ENCODE peak calls at places on chromosomes 5 and 9, in four cellular contexts. O, M, I and P are unnamed samples.

GRCh38 chr5:114192108-114192507 is 169.8 kb upstream of the KCNN2 start:
- DNase-seq in O (no peak), I (no peak), M (no peak), P (no peak)

GRCh38 chr5:9188131-9188530 is 357.7 kb downstream of the SEMA5A start:
- DNase-seq in M (no peak), I (no peak), O (no peak), P (no peak)

GRCh38 chr5:74127377-74128338 is 501.7 kb downstream of the ARHGEF28 start:
- DNase-seq in M (peak), I (no peak), O (no peak), P (no peak)

GRCh38 chr5:33468811-33469435 is 28.2 kb downstream of the TARS1 start:
- DNase-seq in O (no peak), M (no peak), I (no peak), P (no peak)

GRCh38 chr5:57681942-57682341 is 199.3 kb upstream of the ACTBL2 start:
- DNase-seq in M (no peak), O (no peak), I (no peak), P (no peak)

GRCh38 chr9:79945495-79945894 is 373.7 kb downstream of the TLE4 start:
- DNase-seq in I (no peak), M (no peak), O (no peak), P (no peak)

GRCh38 chr5:157487358-157487757 is 27.3 kb downstream of the NIPAL4 start:
- DNase-seq in I (no peak), O (no peak), M (no peak), P (no peak)

GRCh38 chr9:1916676-1917075 is 98.5 kb upstream of the SMARCA2 start:
- DNase-seq in I (no peak), M (no peak), O (no peak), P (no peak)

GRCh38 chr5:9621379-9621903 is 8.7 kb downstream of the TAS2R1 start:
- DNase-seq in I (no peak), M (no peak), O (no peak), P (no peak)

GRCh38 chr5:33167541-33167940 is 273.2 kb upstream of the TARS1 start:
- DNase-seq in I (no peak), O (no peak), M (no peak), P (no peak)

GRCh38 chr9:73090214-73090613 is 61.5 kb upstream of the ANXA1 start:
- DNase-seq in I (no peak), M (no peak), O (no peak), P (no peak)

GRCh38 chr9:120532475-120532874 is 47.5 kb downstream of the CDK5RAP2 start:
- DNase-seq in I (no peak), M (no peak), O (no peak), P (no peak)

GRCh38 chr5:172658869-172659513 is 17.9 kb downstream of the NEURL1B start:
- DNase-seq in I (no peak), O (no peak), M (no peak), P (no peak)

GRCh38 chr9:97889941-97890557 is 32.3 kb downstream of the TRMO start:
- DNase-seq in O (peak), I (peak), M (no peak), P (peak)

GRCh38 chr5:173866249-173867172 is 21.6 kb upstream of the CPEB4 start:
- DNase-seq in M (no peak), I (peak), O (no peak), P (no peak)

GRCh38 chr5:32583582-32584232 is 1.6 kb upstream of the SUB1 start:
- DNase-seq in I (no peak), O (peak), M (no peak), P (no peak)

GRCh38 chr5:31007672-31008071 is 185.8 kb upstream of the CDH6 start:
- DNase-seq in O (peak), I (no peak), M (no peak), P (no peak)

GRCh38 chr5:39755986-39756385 is 331.2 kb upstream of the DAB2 start:
- DNase-seq in M (no peak), I (peak), O (no peak), P (no peak)

GRCh38 chr9:34384368-34385165 is 7.9 kb upstream of the MYORG start:
- DNase-seq in I (no peak), M (peak), O (no peak), P (no peak)

GRCh38 chr9:37669232-37669631 is 18.5 kb downstream of the FRMPD1 start:
- DNase-seq in O (peak), M (no peak), I (no peak), P (no peak)

GRCh38 chr9:69198526-69199250 is 24.6 kb downstream of the TJP2 start:
- DNase-seq in I (no peak), M (no peak), O (no peak), P (no peak)

GRCh38 chr5:55570026-55570425 is 35.3 kb upstream of the PLPP1 start:
- DNase-seq in O (no peak), M (no peak), I (no peak), P (no peak)

GRCh38 chr9:112867275-112867991 is 23.2 kb downstream of the SLC46A2 start:
- DNase-seq in M (peak), I (peak), O (peak), P (no peak)

GRCh38 chr5:37668524-37669047 is 171.3 kb downstream of the GDNF start:
- DNase-seq in M (peak), O (no peak), I (peak), P (peak)

GRCh38 chr9:12693141-12693540 is at the start of gene TYRP1:
- DNase-seq in O (no peak), I (no peak), M (no peak), P (no peak)

GRCh38 chr5:176881021-176881749 is 18.0 kb downstream of the HK3 start:
- DNase-seq in M (no peak), I (no peak), O (no peak), P (no peak)

GRCh38 chr9:128027166-128027539 is 40.0 kb downstream of the NAIF1 start:
- DNase-seq in I (no peak), O (no peak), M (no peak), P (no peak)

GRCh38 chr5:93164690-93165089 is 416.3 kb downstream of the NR2F1-AS1 start:
- DNase-seq in O (no peak), M (no peak), I (no peak), P (no peak)

GRCh38 chr9:100911273-100911672 is 117.3 kb upstream of the PLPPR1 start:
- DNase-seq in I (no peak), M (no peak), O (no peak), P (no peak)

GRCh38 chr9:77901771-77902170 is 129.8 kb downstream of the GNAQ start:
- DNase-seq in I (no peak), O (no peak), M (no peak), P (no peak)

GRCh38 chr9:110932883-110933282 is 105.4 kb downstream of the LPAR1 start:
- DNase-seq in M (no peak), O (no peak), I (no peak), P (no peak)

GRCh38 chr5:76439201-76439600 is 36.1 kb downstream of the IQGAP2 start:
- DNase-seq in I (no peak), O (no peak), M (no peak), P (no peak)

GRCh38 chr9:127905788-127906191 is 6.4 kb upstream of the ST6GALNAC6 start:
- DNase-seq in O (no peak), M (no peak), I (no peak), P (no peak)

GRCh38 chr9:2158111-2158610 is 143.0 kb downstream of the SMARCA2 start:
- DNase-seq in I (no peak), M (no peak), O (peak), P (peak)

GRCh38 chr5:116661419-116661818 is 86.8 kb upstream of the SEMA6A start:
- DNase-seq in O (no peak), M (no peak), I (no peak), P (no peak)

GRCh38 chr5:172744106-172745104 is 26.6 kb downstream of the DUSP1 start:
- DNase-seq in O (no peak), I (no peak), M (no peak), P (no peak)

GRCh38 chr5:124060413-124061095 is 548.6 kb downstream of the CSNK1G3 start:
- DNase-seq in M (no peak), O (no peak), I (no peak), P (no peak)

GRCh38 chr9:130023147-130023787 is 19.7 kb downstream of the FNBP1 start:
- DNase-seq in I (no peak), M (no peak), O (no peak), P (no peak)

GRCh38 chr9:130022566-130023146 is 20.3 kb downstream of the FNBP1 start:
- DNase-seq in M (no peak), O (no peak), I (no peak), P (no peak)

GRCh38 chr9:130026583-130027427 is 16.2 kb downstream of the FNBP1 start:
- DNase-seq in O (no peak), I (no peak), M (no peak), P (no peak)

GRCh38 chr9:130024597-130024994 is 18.4 kb downstream of the FNBP1 start:
- DNase-seq in M (peak), I (no peak), O (no peak), P (no peak)

GRCh38 chr9:130023994-130024596 is 18.9 kb downstream of the FNBP1 start:
- DNase-seq in I (no peak), O (no peak), M (no peak), P (no peak)
- TF ChIP-seq ELF4 in I (no peak), O (no peak), M (no peak), P (no peak)

GRCh38 chr9:96495341-96495740 is 45.4 kb downstream of the HABP4 start:
- DNase-seq in I (no peak), O (no peak), M (no peak), P (no peak)

GRCh38 chr9:96494215-96494800 is 44.3 kb downstream of the HABP4 start:
- DNase-seq in O (no peak), M (no peak), I (no peak), P (no peak)

GRCh38 chr9:96497117-96497399 is 47.1 kb downstream of the HABP4 start:
- DNase-seq in O (no peak), I (no peak), M (no peak), P (no peak)

GRCh38 chr9:96498796-96499195 is 48.8 kb downstream of the HABP4 start:
- DNase-seq in I (no peak), O (no peak), M (no peak), P (no peak)

GRCh38 chr9:96496368-96497116 is 46.6 kb downstream of the HABP4 start:
- DNase-seq in O (no peak), I (no peak), M (no peak), P (no peak)
- TF ChIP-seq ELF4 in O (no peak), I (no peak), M (no peak), P (no peak)

DNA sequence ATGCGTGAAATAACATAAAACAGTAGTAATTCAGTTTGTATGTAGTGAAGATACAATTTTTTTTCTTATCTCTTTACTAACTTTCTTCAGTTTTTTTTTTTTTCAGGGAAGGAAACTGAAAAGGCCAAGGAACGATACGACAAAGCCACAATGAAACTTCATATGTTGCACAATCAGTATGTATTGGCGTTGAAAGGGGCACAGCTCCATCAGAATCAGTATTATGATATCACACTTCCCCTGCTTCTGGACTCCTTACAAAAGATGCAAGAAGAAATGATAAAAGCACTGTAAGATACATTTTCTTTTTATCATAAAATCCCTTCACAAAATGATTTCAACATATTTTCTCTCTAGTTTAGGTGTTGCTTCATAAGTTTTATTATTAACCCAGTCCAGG is 120.0 kb downstream of the FER start:
- DNase-seq in I (no peak), O (no peak), M (no peak), P (no peak)
- TF ChIP-seq ELF4 in I (no peak), O (no peak), M (no peak), P (no peak)

DNA sequence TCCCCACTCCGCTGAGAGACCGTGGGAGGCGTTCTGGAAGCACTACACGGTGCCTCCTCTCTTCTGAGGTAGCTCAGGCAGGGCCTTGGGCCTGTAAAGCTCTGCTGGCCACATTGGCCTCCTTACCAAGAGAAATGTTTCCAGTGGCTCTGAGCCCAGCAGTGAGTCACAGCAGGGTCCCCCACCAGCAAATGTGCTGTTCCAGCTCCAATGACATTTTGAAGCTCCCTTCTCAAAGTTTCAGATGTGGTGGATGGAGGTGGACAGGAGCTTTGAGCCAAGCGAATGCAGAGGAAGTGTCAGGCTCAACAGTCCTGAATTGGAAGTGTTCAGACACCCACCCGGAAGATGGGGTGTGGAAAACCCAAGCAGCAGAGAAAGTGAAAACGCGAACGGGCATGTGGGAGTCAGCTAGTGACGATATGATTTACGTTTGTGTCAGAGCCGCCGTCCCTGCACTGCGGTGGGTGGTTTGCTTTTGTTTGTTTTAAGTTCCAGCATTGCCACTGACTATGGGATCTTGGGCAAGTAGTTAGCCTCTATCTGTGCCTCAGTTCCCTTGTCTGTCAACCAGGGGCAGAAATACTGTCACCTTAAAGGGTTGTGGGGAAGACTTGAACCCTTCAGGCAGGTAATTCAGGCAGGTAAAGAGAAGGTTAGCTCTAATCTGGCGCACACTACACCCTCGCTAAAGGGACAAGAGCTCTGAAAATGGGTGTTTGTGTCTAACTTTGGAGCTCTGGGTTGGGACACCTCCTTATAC is 38.2 kb downstream of the C5orf15 start:
- DNase-seq in I (peak), O (no peak), M (no peak), P (no peak)
- TF ChIP-seq ELF4 in I (no peak), O (no peak), M (no peak), P (no peak)

GRCh38 chr5:126271141-126271540 is 152.1 kb upstream of the GRAMD2B start:
- DNase-seq in M (no peak), I (no peak), O (no peak), P (no peak)

GRCh38 chr5:126268697-126269315 is 154.4 kb upstream of the GRAMD2B start:
- DNase-seq in I (no peak), O (no peak), M (no peak), P (no peak)

GRCh38 chr5:126265917-126266316 is 157.3 kb upstream of the GRAMD2B start:
- DNase-seq in O (no peak), I (no peak), M (no peak), P (no peak)

GRCh38 chr5:126269511-126269910 is 153.7 kb upstream of the GRAMD2B start:
- DNase-seq in I (no peak), O (no peak), M (no peak), P (no peak)

GRCh38 chr5:126267435-126267834 is 155.8 kb upstream of the GRAMD2B start:
- DNase-seq in O (no peak), I (no peak), M (peak), P (no peak)
- TF ChIP-seq ELF4 in O (no peak), I (no peak), M (no peak), P (no peak)

GRCh38 chr9:137049544-137050449 is 3.8 kb upstream of the NPDC1 start:
- DNase-seq in M (no peak), O (peak), I (peak), P (peak)
- TF ChIP-seq ELF4 in M (no peak), O (no peak), I (no peak), P (no peak)